ENCODE peak calls at places on chromosomes 11 and 22, in seven cellular contexts. K is cerebellar cortex; Y is stimulated activated CD8-positive, alpha-beta memory T cell treated with anti-CD3 and anti-CD28 coated beads, Interleukin-2, amount 100 ng/mL, for 48 hours; U is NCI-H2029; A is fibroblast of the conjunctiva; X is activated naive CD4-positive, alpha-beta T cell treated with Interleukin-2 at 50 U/mL for 16 hours; N is GM23248. E is an unnamed sample.

GRCh38 chr11:70751142-70751734 is 352.9 kb downstream of the CTTN start:
- DNase-seq in X (no peak), K (no peak), U (no peak), N (peak), Y (no peak), A (no peak), E (no peak)

GRCh38 chr22:40176921-40177737 is 596 bp upstream of the TNRC6B start:
- DNase-seq in N (peak), Y (peak), U (no peak), A (peak), K (peak), X (peak), E (no peak)

GRCh38 chr11:131684111-131685060 is 314.0 kb downstream of the NTM start:
- DNase-seq in U (no peak), Y (no peak), K (no peak), A (no peak), X (no peak), N (no peak), E (no peak)

GRCh38 chr22:32623943-32624342 is 149.3 kb downstream of the FBXO7 start:
- DNase-seq in A (peak), Y (no peak), U (peak), N (peak), K (no peak), X (no peak), E (no peak)

GRCh38 chr22:35403356-35403755 is 3.4 kb downstream of the MCM5 start:
- DNase-seq in Y (no peak), A (no peak), U (no peak), X (no peak), N (no peak), K (no peak), E (no peak)

GRCh38 chr11:30631148-30631547 is 45.0 kb upstream of the MPPED2 start:
- DNase-seq in K (no peak), X (no peak), A (no peak), Y (no peak), N (no peak), U (no peak), E (no peak)

GRCh38 chr11:38136887-38137286 is 1538.9 kb upstream of the RAG2 start:
- DNase-seq in A (no peak), Y (no peak), K (no peak), N (no peak), U (no peak), X (no peak), E (no peak)

GRCh38 chr22:35538801-35539321 is 1.8 kb upstream of the RASD2 start:
- DNase-seq in X (peak), U (no peak), K (no peak), Y (no peak), A (no peak), N (peak), E (no peak)

GRCh38 chr22:29078036-29078868 is 5.4 kb downstream of the KREMEN1 start:
- DNase-seq in U (no peak), A (no peak), X (no peak), Y (no peak), K (no peak), N (no peak), E (no peak)

GRCh38 chr11:73288873-73289707 is 17.0 kb downstream of the P2RY6 start:
- DNase-seq in U (peak), X (peak), N (peak), K (peak), Y (peak), A (peak), E (peak)

GRCh38 chr11:87266751-87267150 is 229.0 kb downstream of the TMEM135 start:
- DNase-seq in U (peak), A (no peak), X (no peak), N (no peak), Y (no peak), K (no peak), E (no peak)

GRCh38 chr22:44362249-44363040 is 49.7 kb upstream of the SHISAL1 start:
- DNase-seq in U (no peak), N (no peak), X (no peak), Y (no peak), A (no peak), K (no peak), E (no peak)

GRCh38 chr11:116879789-116880402 is 42.5 kb upstream of the APOA1 start:
- DNase-seq in N (peak), U (peak), K (peak), Y (no peak), X (no peak), A (peak), E (no peak)

GRCh38 chr11:128695539-128696221 is 1.8 kb downstream of the FLI1 start:
- DNase-seq in N (peak), Y (no peak), X (peak), K (no peak), A (no peak), U (no peak), E (no peak)

GRCh38 chr22:32707971-32708370 is 93.5 kb upstream of the TIMP3 start:
- DNase-seq in Y (no peak), N (peak), X (no peak), K (no peak), U (no peak), A (no peak), E (no peak)

GRCh38 chr11:7672960-7673723 is at the start of gene CYB5R2:
- DNase-seq in A (peak), K (no peak), N (peak), U (no peak), X (no peak), Y (no peak), E (no peak)

GRCh38 chr11:82195251-82195650 is 538.4 kb downstream of the FAM181B start:
- DNase-seq in Y (no peak), N (peak), U (no peak), K (no peak), X (no peak), A (no peak), E (no peak)

GRCh38 chr11:119933584-119933983 is 204.3 kb downstream of the TRIM29 start:
- DNase-seq in A (no peak), U (no peak), Y (no peak), K (no peak), N (no peak), X (no peak), E (no peak)

GRCh38 chr22:39244496-39245129 is at the start of gene PDGFB:
- DNase-seq in A (no peak), U (peak), X (no peak), N (peak), K (peak), Y (no peak), E (no peak)

E was measured in mesothelial cell of epicardium.